ENCODE peak calls at places on chromosomes 7 and 10, in six cellular contexts. One of them, this sample, is unnamed.
A peak's percentile ranks its signal among the peaks of the same experiment; 100 is the strongest.

GRCh38 chr7:20217193-20217948 is at the start of gene MACC1:
- DNase-seq in trophoblast cell: peak; percentile 85
- DNase-seq in mesendoderm: peak; percentile 89
- DNase-seq in H1: peak; percentile 64
- DNase-seq in IMR-90: no peak
- DNase-seq in mesenchymal stem cell: no peak
- DNase-seq in this sample: peak; percentile 90

GRCh38 chr10:129961274-129961839 is 2.7 kb downstream of the EBF3 start:
- DNase-seq in mesenchymal stem cell: no peak
- DNase-seq in H1: no peak
- DNase-seq in trophoblast cell: no peak
- DNase-seq in IMR-90: no peak
- DNase-seq in mesendoderm: no peak
- DNase-seq in this sample: no peak

GRCh38 chr7:132103718-132104117 is 472.6 kb downstream of the PLXNA4 start:
- DNase-seq in trophoblast cell: no peak
- DNase-seq in IMR-90: no peak
- DNase-seq in mesendoderm: no peak
- DNase-seq in mesenchymal stem cell: no peak
- DNase-seq in H1: no peak
- DNase-seq in this sample: no peak

GRCh38 chr7:134371536-134371935 is 54.8 kb upstream of the SLC35B4 start:
- DNase-seq in IMR-90: no peak
- DNase-seq in mesendoderm: no peak
- DNase-seq in H1: no peak
- DNase-seq in trophoblast cell: no peak
- DNase-seq in mesenchymal stem cell: no peak
- DNase-seq in this sample: no peak

GRCh38 chr7:123770378-123770777 is 21.6 kb upstream of the WASL start:
- DNase-seq in mesendoderm: no peak
- DNase-seq in IMR-90: no peak
- DNase-seq in H1: no peak
- DNase-seq in mesenchymal stem cell: peak; percentile 41
- DNase-seq in trophoblast cell: peak; percentile 64
- DNase-seq in this sample: no peak

GRCh38 chr10:129756912-129757861 is 206.9 kb downstream of the EBF3 start:
- DNase-seq in H1: peak; percentile 24
- DNase-seq in mesenchymal stem cell: no peak
- DNase-seq in mesendoderm: no peak
- DNase-seq in IMR-90: no peak
- DNase-seq in trophoblast cell: no peak
- DNase-seq in this sample: peak; percentile 14

GRCh38 chr10:79346388-79347225 is 662 bp upstream of the PPIF start:
- DNase-seq in mesendoderm: peak; percentile 75
- DNase-seq in trophoblast cell: no peak
- DNase-seq in H1: peak; percentile 54
- DNase-seq in IMR-90: no peak
- DNase-seq in mesenchymal stem cell: no peak
- DNase-seq in this sample: peak; percentile 67

GRCh38 chr7:54964136-54964535 is 54.7 kb upstream of the EGFR start:
- DNase-seq in IMR-90: no peak
- DNase-seq in mesendoderm: no peak
- DNase-seq in H1: no peak
- DNase-seq in trophoblast cell: no peak
- DNase-seq in mesenchymal stem cell: no peak
- DNase-seq in this sample: no peak

GRCh38 chr10:35555962-35556930 is 48.9 kb upstream of the GJD4 start:
- DNase-seq in trophoblast cell: no peak
- DNase-seq in mesendoderm: no peak
- DNase-seq in mesenchymal stem cell: no peak
- DNase-seq in IMR-90: no peak
- DNase-seq in H1: no peak
- DNase-seq in this sample: no peak

GRCh38 chr10:60883187-60883586 is 60.8 kb downstream of the RHOBTB1 start:
- DNase-seq in trophoblast cell: peak; percentile 40
- DNase-seq in mesendoderm: peak; percentile 56
- DNase-seq in mesenchymal stem cell: peak; percentile 40
- DNase-seq in H1: no peak
- DNase-seq in IMR-90: peak; percentile 24
- DNase-seq in this sample: no peak

GRCh38 chr7:18572885-18573284 is 77.3 kb downstream of the HDAC9 start:
- DNase-seq in trophoblast cell: no peak
- DNase-seq in mesenchymal stem cell: no peak
- DNase-seq in H1: no peak
- DNase-seq in IMR-90: no peak
- DNase-seq in mesendoderm: no peak
- DNase-seq in this sample: no peak

GRCh38 chr7:112449353-112449752 is 907 bp upstream of the IFRD1 start:
- DNase-seq in trophoblast cell: peak; percentile 70
- DNase-seq in mesenchymal stem cell: no peak
- DNase-seq in mesendoderm: no peak
- DNase-seq in IMR-90: peak; percentile 47
- DNase-seq in H1: no peak
- DNase-seq in this sample: no peak

GRCh38 chr10:114083040-114083439 is 39.4 kb downstream of the ADRB1 start:
- DNase-seq in mesendoderm: peak; percentile 37
- DNase-seq in mesenchymal stem cell: no peak
- DNase-seq in H1: no peak
- DNase-seq in IMR-90: no peak
- DNase-seq in trophoblast cell: no peak
- DNase-seq in this sample: no peak

GRCh38 chr10:78924319-78925003 is 144.3 kb upstream of the ZMIZ1 start:
- DNase-seq in mesendoderm: peak; percentile 48
- DNase-seq in H1: no peak
- DNase-seq in IMR-90: no peak
- DNase-seq in mesenchymal stem cell: peak; percentile 47
- DNase-seq in trophoblast cell: no peak
- DNase-seq in this sample: no peak

GRCh38 chr7:80359029-80359428 is 152.8 kb downstream of the GNAT3 start:
- DNase-seq in H1: no peak
- DNase-seq in mesenchymal stem cell: no peak
- DNase-seq in IMR-90: no peak
- DNase-seq in trophoblast cell: no peak
- DNase-seq in mesendoderm: no peak
- DNase-seq in this sample: no peak
- H3K18ac ChIP-seq in H1: no peak overlapping the region
- H3K18ac ChIP-seq in mesenchymal stem cell: no peak overlapping the region
- H3K18ac ChIP-seq in IMR-90: no peak overlapping the region
- H3K18ac ChIP-seq in trophoblast cell: no peak overlapping the region
- H3K18ac ChIP-seq in mesendoderm: no peak overlapping the region
- H3K18ac ChIP-seq in this sample: no peak overlapping the region

GRCh38 chr7:47622586-47622945 is 40.7 kb upstream of the TNS3 start:
- DNase-seq in mesendoderm: no peak
- DNase-seq in trophoblast cell: no peak
- DNase-seq in IMR-90: no peak
- DNase-seq in H1: no peak
- DNase-seq in mesenchymal stem cell: no peak
- DNase-seq in this sample: no peak

GRCh38 chr7:47625861-47626444 is 44.0 kb upstream of the TNS3 start:
- DNase-seq in mesenchymal stem cell: no peak
- DNase-seq in H1: no peak
- DNase-seq in mesendoderm: peak; percentile 55
- DNase-seq in IMR-90: no peak
- DNase-seq in trophoblast cell: no peak
- DNase-seq in this sample: peak; percentile 52

GRCh38 chr7:47622946-47623640 is 41.2 kb upstream of the TNS3 start:
- DNase-seq in trophoblast cell: no peak
- DNase-seq in mesendoderm: peak; percentile 25
- DNase-seq in H1: no peak
- DNase-seq in IMR-90: peak; percentile 97
- DNase-seq in mesenchymal stem cell: peak; percentile 98
- DNase-seq in this sample: no peak

GRCh38 chr7:47621985-47622561 is 40.2 kb upstream of the TNS3 start:
- DNase-seq in mesendoderm: no peak
- DNase-seq in trophoblast cell: no peak
- DNase-seq in IMR-90: no peak
- DNase-seq in H1: no peak
- DNase-seq in mesenchymal stem cell: no peak
- DNase-seq in this sample: no peak

GRCh38 chr7:47624660-47625059 is 42.7 kb upstream of the TNS3 start:
- DNase-seq in mesendoderm: no peak
- DNase-seq in IMR-90: no peak
- DNase-seq in trophoblast cell: no peak
- DNase-seq in mesenchymal stem cell: no peak
- DNase-seq in H1: no peak
- DNase-seq in this sample: no peak
- H3K18ac ChIP-seq in mesendoderm: no peak overlapping the region
- H3K18ac ChIP-seq in IMR-90: peak overlapping the region; percentile 13
- H3K18ac ChIP-seq in trophoblast cell: no peak overlapping the region
- H3K18ac ChIP-seq in mesenchymal stem cell: peak overlapping the region; percentile 56
- H3K18ac ChIP-seq in H1: no peak overlapping the region
- H3K18ac ChIP-seq in this sample: no peak overlapping the region

DNA sequence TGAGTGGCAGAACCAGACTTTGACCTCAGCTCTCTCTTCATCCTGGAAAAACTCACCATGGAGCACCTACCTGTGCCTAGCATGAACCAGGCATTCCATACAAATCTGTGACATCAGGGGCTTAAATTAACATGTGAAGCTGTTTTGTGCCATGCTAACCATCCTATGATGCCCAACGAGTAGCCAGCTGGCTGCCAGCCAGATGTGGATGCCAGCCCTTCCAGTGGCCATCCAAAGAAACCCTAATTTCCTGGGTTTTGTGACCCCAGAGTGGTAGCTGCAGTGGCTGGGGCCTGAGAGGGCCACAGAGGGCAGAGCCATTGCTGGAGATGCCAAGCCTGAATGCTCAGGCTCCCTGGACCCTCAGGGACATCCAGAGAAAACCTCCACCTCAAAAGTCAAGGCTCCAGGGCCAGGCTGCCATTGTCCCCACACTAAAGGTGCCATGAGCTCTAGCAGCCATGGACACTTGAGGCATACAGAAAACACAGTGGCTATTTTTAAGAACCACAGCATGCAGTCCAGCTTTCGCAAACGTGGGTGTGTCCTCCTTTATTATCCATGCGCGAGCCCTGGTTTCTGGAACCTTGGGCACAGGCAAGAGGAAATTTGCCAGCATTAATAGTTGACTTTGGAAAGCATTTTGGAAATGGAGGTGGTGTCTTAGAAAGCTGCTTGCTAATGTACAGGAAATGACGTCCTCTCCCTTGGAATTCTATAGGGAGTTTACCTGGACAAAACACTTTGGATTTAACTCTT is 6.0 kb downstream of the CPXM2 start:
- DNase-seq in mesendoderm: no peak
- DNase-seq in IMR-90: no peak
- DNase-seq in mesenchymal stem cell: no peak
- DNase-seq in H1: no peak
- DNase-seq in trophoblast cell: no peak
- DNase-seq in this sample: no peak
- H3K18ac ChIP-seq in mesendoderm: no peak overlapping the region
- H3K18ac ChIP-seq in IMR-90: no peak overlapping the region
- H3K18ac ChIP-seq in mesenchymal stem cell: no peak overlapping the region
- H3K18ac ChIP-seq in H1: no peak overlapping the region
- H3K18ac ChIP-seq in trophoblast cell: peak overlapping the region; percentile 4
- H3K18ac ChIP-seq in this sample: no peak overlapping the region

DNA sequence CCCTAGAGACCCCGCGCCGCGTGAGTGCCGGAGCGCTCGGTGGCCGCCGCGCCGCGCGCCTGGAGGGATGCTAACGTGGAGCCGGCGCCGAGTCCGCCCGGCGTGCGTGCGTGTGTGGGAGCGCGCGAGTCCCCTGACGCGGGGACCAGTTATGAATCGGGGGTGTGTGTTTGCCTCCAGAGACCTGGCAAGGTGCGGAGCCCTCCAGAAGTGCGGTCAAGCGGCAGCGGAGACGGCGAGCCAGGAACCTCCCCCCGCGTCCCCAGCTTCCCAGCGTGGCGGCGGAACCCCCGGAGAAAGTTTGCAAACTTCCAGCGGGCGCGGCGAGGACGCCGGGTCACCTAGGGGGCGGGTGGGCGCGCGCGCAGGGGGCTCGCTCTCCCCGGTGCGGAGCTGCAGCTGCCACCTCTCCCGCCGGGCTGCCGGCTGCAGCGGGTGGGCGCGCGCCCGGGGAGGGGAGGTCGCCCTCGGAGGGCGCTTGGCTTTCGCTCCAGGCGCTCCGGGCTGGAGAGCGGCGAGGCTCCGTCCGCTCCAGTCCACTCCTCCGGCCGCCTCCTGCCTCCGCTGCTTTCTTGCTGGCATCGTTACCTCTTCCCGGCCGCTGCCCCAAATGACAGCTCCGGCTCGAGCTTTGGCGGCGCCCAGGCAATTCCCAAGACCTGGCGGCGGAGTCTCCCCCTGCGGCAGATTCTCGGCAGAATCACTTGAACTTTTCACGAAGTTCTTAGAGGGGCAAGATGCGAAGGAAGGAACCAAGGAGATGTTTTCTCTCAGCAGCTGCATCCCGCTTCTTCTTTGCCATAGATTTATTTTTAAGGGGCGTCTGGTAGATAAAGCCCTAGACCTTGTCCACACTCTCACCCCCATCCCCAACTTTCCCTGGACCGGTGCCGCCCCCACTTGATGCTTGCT is 2.3 kb upstream of the CREB5 start:
- DNase-seq in trophoblast cell: peak; percentile 9
- DNase-seq in H1: peak; percentile 69
- DNase-seq in mesendoderm: peak; percentile 73
- DNase-seq in IMR-90: peak; percentile 32
- DNase-seq in mesenchymal stem cell: peak; percentile 54
- DNase-seq in this sample: peak; percentile 60
- H3K18ac ChIP-seq in trophoblast cell: no peak overlapping the region
- H3K18ac ChIP-seq in H1: no peak overlapping the region
- H3K18ac ChIP-seq in mesendoderm: no peak overlapping the region
- H3K18ac ChIP-seq in IMR-90: peak overlapping the region; percentile 27
- H3K18ac ChIP-seq in mesenchymal stem cell: no peak overlapping the region
- H3K18ac ChIP-seq in this sample: no peak overlapping the region

GRCh38 chr7:128357366-128357662 is 4.2 kb downstream of the PRRT4 start:
- DNase-seq in mesenchymal stem cell: no peak
- DNase-seq in H1: no peak
- DNase-seq in trophoblast cell: no peak
- DNase-seq in mesendoderm: no peak
- DNase-seq in IMR-90: no peak
- DNase-seq in this sample: no peak
- H3K18ac ChIP-seq in mesenchymal stem cell: no peak overlapping the region
- H3K18ac ChIP-seq in H1: peak overlapping the region; percentile 6
- H3K18ac ChIP-seq in trophoblast cell: no peak overlapping the region
- H3K18ac ChIP-seq in mesendoderm: no peak overlapping the region
- H3K18ac ChIP-seq in IMR-90: no peak overlapping the region
- H3K18ac ChIP-seq in this sample: no peak overlapping the region